ENCODE peak calls at places on chromosomes 6 and 20, in six cellular contexts. R, S, D, P, Z and U are unnamed samples.

GRCh38 chr20:44706371-44707258 is 8.6 kb upstream of the CCN5 start:
- DNase-seq in R (peak), S (peak), D (peak), P (no peak), Z (peak), U (no peak)

GRCh38 chr6:16803294-16804006 is 42.2 kb upstream of the ATXN1 start:
- DNase-seq in R (no peak), S (no peak), D (peak), P (peak), Z (peak), U (no peak)

GRCh38 chr6:131470549-131470948 is 102.5 kb upstream of the ARG1 start:
- DNase-seq in R (no peak), S (no peak), D (no peak), P (no peak), Z (no peak), U (no peak)

GRCh38 chr6:138545621-138545980 is 46.3 kb upstream of the NHSL1 start:
- DNase-seq in R (peak), S (no peak), D (peak), P (peak), Z (peak), U (peak)

GRCh38 chr6:165725201-165725600 is 62.2 kb upstream of the PDE10A start:
- DNase-seq in R (no peak), S (no peak), D (no peak), P (no peak), Z (no peak), U (no peak)

GRCh38 chr20:31652917-31653385 is 15.2 kb downstream of the COX4I2 start:
- DNase-seq in R (no peak), S (no peak), D (peak), P (no peak), Z (no peak), U (no peak)

GRCh38 chr20:42112161-42112560 is 494.0 kb upstream of the CHD6 start:
- DNase-seq in R (no peak), S (no peak), D (no peak), P (no peak), Z (peak), U (no peak)

GRCh38 chr6:34391023-34391485 is 1.4 kb downstream of the NUDT3 start:
- DNase-seq in R (no peak), S (peak), D (peak), P (peak), Z (peak), U (no peak)

GRCh38 chr6:157982580-157983438 is 1.1 kb downstream of the SYNJ2 start:
- DNase-seq in R (peak), S (peak), D (peak), P (peak), Z (peak), U (peak)

GRCh38 chr6:160139420-160139851 is 17.8 kb downstream of the SLC22A1 start:
- DNase-seq in R (no peak), S (peak), D (peak), P (peak), Z (no peak), U (peak)

GRCh38 chr6:358847-359246 is 32.7 kb upstream of the IRF4 start:
- DNase-seq in R (no peak), S (no peak), D (no peak), P (no peak), Z (peak), U (peak)

GRCh38 chr6:170184324-170184723 is 106.6 kb downstream of the DLL1 start:
- DNase-seq in R (no peak), S (no peak), D (no peak), P (no peak), Z (no peak), U (peak)

GRCh38 chr6:34877259-34877658 is 10.6 kb downstream of the TAF11 start:
- DNase-seq in R (no peak), S (no peak), D (no peak), P (no peak), Z (no peak), U (no peak)

GRCh38 chr6:12171735-12172134 is 118.4 kb upstream of the EDN1 start:
- DNase-seq in R (no peak), S (no peak), D (no peak), P (no peak), Z (no peak), U (no peak)

GRCh38 chr6:167968091-167968490 is 29.4 kb upstream of the KIF25 start:
- DNase-seq in R (no peak), S (no peak), D (no peak), P (no peak), Z (no peak), U (no peak)

GRCh38 chr6:168088161-168089106 is 9.4 kb upstream of the FRMD1 start:
- DNase-seq in R (peak), S (no peak), D (peak), P (peak), Z (no peak), U (no peak)

GRCh38 chr6:117448732-117449131 is 23.0 kb upstream of the ROS1 start:
- DNase-seq in R (no peak), S (peak), D (peak), P (peak), Z (no peak), U (no peak)

GRCh38 chr20:4855097-4855496 is 133.4 kb downstream of the PRND start:
- DNase-seq in R (no peak), S (no peak), D (no peak), P (no peak), Z (no peak), U (no peak)

GRCh38 chr20:40754372-40754943 is 65.4 kb upstream of the MAFB start:
- DNase-seq in R (no peak), S (no peak), D (peak), P (no peak), Z (peak), U (no peak)

GRCh38 chr6:138289739-138290138 is 71.4 kb upstream of the PBOV1 start:
- DNase-seq in R (no peak), S (peak), D (no peak), P (no peak), Z (no peak), U (no peak)

GRCh38 chr20:20941468-20941889 is 164.7 kb downstream of the LINC00237 start:
- DNase-seq in R (no peak), S (no peak), D (no peak), P (no peak), Z (no peak), U (no peak)

GRCh38 chr6:158631678-158632537 is 12.6 kb downstream of the DYNLT1 start:
- DNase-seq in R (peak), S (peak), D (peak), P (peak), Z (peak), U (peak)

GRCh38 chr6:168035098-168035660 is 37.7 kb downstream of the KIF25 start:
- DNase-seq in R (peak), S (no peak), D (peak), P (peak), Z (no peak), U (peak)

GRCh38 chr20:845226-845868 is 11.8 kb downstream of the FAM110A start:
- DNase-seq in R (peak), S (no peak), D (no peak), P (no peak), Z (no peak), U (peak)

GRCh38 chr6:116410945-116411623 is 40.3 kb downstream of the DSE start:
- DNase-seq in R (no peak), S (peak), D (peak), P (peak), Z (no peak), U (no peak)

GRCh38 chr20:977021-977420 is 25.1 kb downstream of the RSPO4 start:
- DNase-seq in R (no peak), S (no peak), D (no peak), P (no peak), Z (no peak), U (no peak)

GRCh38 chr20:33945391-33946079 is 48.2 kb upstream of the RALY start:
- DNase-seq in R (no peak), S (peak), D (peak), P (peak), Z (no peak), U (no peak)

GRCh38 chr6:105805581-105806023 is 280.5 kb upstream of the PRDM1 start:
- DNase-seq in R (no peak), S (no peak), D (no peak), P (peak), Z (no peak), U (no peak)

GRCh38 chr20:39044501-39044900 is 82.4 kb downstream of the DHX35 start:
- DNase-seq in R (no peak), S (no peak), D (no peak), P (no peak), Z (peak), U (no peak)
- H3K4me3 ChIP-seq in R (no peak), S (no peak), D (no peak), P (no peak), Z (no peak), U (no peak)

GRCh38 chr6:143970827-143971226 is 37.2 kb downstream of the PLAGL1 start:
- DNase-seq in R (no peak), S (no peak), D (peak), P (no peak), Z (no peak), U (no peak)
- H3K4me3 ChIP-seq in R (no peak), S (no peak), D (no peak), P (no peak), Z (no peak), U (no peak)

GRCh38 chr6:7189101-7189721 is 81.5 kb downstream of the RREB1 start:
- DNase-seq in R (no peak), S (no peak), D (no peak), P (no peak), Z (no peak), U (no peak)

GRCh38 chr6:7184502-7184901 is 76.7 kb downstream of the RREB1 start:
- DNase-seq in R (no peak), S (no peak), D (no peak), P (no peak), Z (no peak), U (no peak)

GRCh38 chr6:7190791-7191190 is 83.0 kb downstream of the RREB1 start:
- DNase-seq in R (no peak), S (no peak), D (no peak), P (no peak), Z (no peak), U (no peak)

GRCh38 chr6:7185561-7185960 is 77.8 kb downstream of the RREB1 start:
- DNase-seq in R (no peak), S (no peak), D (no peak), P (no peak), Z (no peak), U (no peak)

GRCh38 chr6:7188492-7188891 is 80.7 kb downstream of the RREB1 start:
- DNase-seq in R (no peak), S (no peak), D (no peak), P (no peak), Z (no peak), U (no peak)
- H3K4me3 ChIP-seq in R (no peak), S (no peak), D (no peak), P (no peak), Z (no peak), U (no peak)

GRCh38 chr6:33117826-33118277 is 42.1 kb downstream of the HLA-DPB1 start:
- DNase-seq in R (no peak), S (no peak), D (no peak), P (no peak), Z (no peak), U (no peak)
- H3K4me3 ChIP-seq in R (no peak), S (no peak), D (no peak), P (no peak), Z (no peak), U (no peak)

DNA sequence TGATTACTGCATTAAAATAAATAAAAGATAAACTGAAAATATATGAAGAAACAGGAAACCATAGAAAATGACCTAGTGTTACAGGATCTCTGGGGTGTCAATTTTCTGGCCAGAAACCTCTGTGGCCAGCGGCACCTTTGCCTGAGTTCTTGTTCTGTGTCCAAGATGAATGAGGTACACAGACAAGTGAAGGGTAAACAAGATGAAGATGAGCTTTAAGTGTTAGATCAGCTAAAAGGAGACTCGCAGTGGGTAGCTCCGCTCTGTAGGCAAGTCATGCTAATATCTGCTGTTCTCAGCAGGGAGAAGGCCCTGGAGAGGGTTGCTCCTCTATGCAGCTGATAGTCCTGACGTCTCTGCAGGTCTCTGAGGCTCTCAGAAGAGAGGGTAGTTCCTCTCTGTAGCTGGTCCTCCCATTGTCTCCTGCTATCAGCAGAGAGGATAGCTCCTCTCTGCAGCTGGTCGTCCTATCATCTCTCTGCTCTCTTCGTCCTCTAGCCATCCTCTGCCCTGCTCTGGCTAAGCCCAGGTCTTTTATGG is 35.9 kb upstream of the TBC1D22B start:
- DNase-seq in R (no peak), S (no peak), D (no peak), P (no peak), Z (no peak), U (no peak)
- H3K4me3 ChIP-seq in R (peak), S (no peak), D (peak), P (peak), Z (peak), U (peak)

GRCh38 chr20:38771621-38772020 is 23.4 kb downstream of the ACTR5 start:
- DNase-seq in R (no peak), S (no peak), D (no peak), P (no peak), Z (no peak), U (no peak)
- H3K4me3 ChIP-seq in R (no peak), S (no peak), D (no peak), P (no peak), Z (no peak), U (no peak)

GRCh38 chr6:1812034-1812433 is 202.3 kb downstream of the FOXC1 start:
- DNase-seq in R (no peak), S (no peak), D (no peak), P (no peak), Z (no peak), U (no peak)

GRCh38 chr6:1810880-1811279 is 201.2 kb downstream of the FOXC1 start:
- DNase-seq in R (no peak), S (no peak), D (no peak), P (no peak), Z (no peak), U (no peak)

GRCh38 chr6:1812487-1812886 is 202.8 kb downstream of the FOXC1 start:
- DNase-seq in R (no peak), S (no peak), D (no peak), P (no peak), Z (no peak), U (no peak)

GRCh38 chr6:1806935-1807334 is 197.2 kb downstream of the FOXC1 start:
- DNase-seq in R (no peak), S (no peak), D (no peak), P (no peak), Z (no peak), U (no peak)

GRCh38 chr6:1809359-1809988 is 199.8 kb downstream of the FOXC1 start:
- DNase-seq in R (no peak), S (no peak), D (no peak), P (no peak), Z (no peak), U (no peak)
- H3K4me3 ChIP-seq in R (no peak), S (no peak), D (no peak), P (no peak), Z (no peak), U (no peak)

DNA sequence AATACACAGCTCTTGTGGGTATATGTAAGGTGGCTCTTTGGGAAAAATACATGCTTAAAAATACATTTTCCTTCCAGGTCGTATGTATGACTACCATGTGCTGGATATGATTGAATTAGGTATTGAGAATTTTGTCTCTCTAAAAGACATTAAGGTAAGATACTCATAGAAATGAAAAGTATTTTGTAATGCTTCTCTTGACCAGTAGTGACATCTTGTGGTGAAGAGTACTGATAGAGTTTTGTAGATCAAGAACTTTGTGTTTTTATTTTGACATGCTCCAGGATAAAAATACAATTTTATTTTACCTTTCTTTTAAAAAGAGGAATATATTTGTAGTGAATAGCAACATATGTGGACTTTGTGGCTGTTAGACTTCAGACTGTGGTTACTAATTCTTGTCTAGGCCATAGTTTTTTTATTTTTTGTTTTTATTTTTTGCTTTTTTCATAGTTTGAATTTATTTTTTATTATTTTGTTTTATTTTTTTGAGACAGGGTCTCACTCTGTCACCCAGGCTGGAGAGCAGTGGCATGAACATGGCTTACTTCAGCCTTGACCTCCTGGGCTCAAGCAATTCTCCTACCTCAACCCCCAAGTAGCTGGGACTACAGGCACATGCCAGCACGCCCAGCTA is 17.9 kb downstream of the RPF2 start:
- DNase-seq in R (no peak), S (peak), D (peak), P (no peak), Z (no peak), U (no peak)
- H3K4me3 ChIP-seq in R (no peak), S (no peak), D (no peak), P (no peak), Z (no peak), U (no peak)